ENCODE peak calls at places on chromosomes 11 and 22, in four cellular contexts. D, S, W and I are unnamed samples.

GRCh38 chr11:73223998-73224730 is 6.1 kb downstream of the P2RY2 start:
- DNase-seq in D (no peak), S (no peak), W (no peak), I (no peak)

GRCh38 chr11:25163421-25163820 is 666.6 kb downstream of the LUZP2 start:
- DNase-seq in D (no peak), S (peak), W (no peak), I (no peak)

GRCh38 chr11:131622193-131622592 is 251.8 kb downstream of the NTM start:
- DNase-seq in D (no peak), S (no peak), W (no peak), I (no peak)

GRCh38 chr11:47259178-47259977 is 1.6 kb downstream of the NR1H3 start:
- DNase-seq in D (peak), S (peak), W (no peak), I (no peak)

GRCh38 chr22:38423512-38424503 is 31.2 kb downstream of the KCNJ4 start:
- DNase-seq in D (no peak), S (no peak), W (no peak), I (no peak)

GRCh38 chr22:39283312-39284141 is 35.9 kb downstream of the RPL3 start:
- DNase-seq in D (no peak), S (peak), W (no peak), I (peak)

GRCh38 chr22:45996241-45997076 is 19.5 kb upstream of the WNT7B start:
- DNase-seq in D (no peak), S (peak), W (no peak), I (no peak)

GRCh38 chr22:40265783-40266182 is 80.5 kb upstream of the ADSL start:
- DNase-seq in D (no peak), S (no peak), W (no peak), I (no peak)

GRCh38 chr11:33942954-33943353 is 51.1 kb upstream of the LMO2 start:
- DNase-seq in D (no peak), S (peak), W (no peak), I (peak)

GRCh38 chr11:77361184-77361583 is 59.7 kb upstream of the GDPD4 start:
- DNase-seq in D (no peak), S (peak), W (no peak), I (no peak)

GRCh38 chr11:112163875-112164521 is at the start of gene IL18:
- DNase-seq in D (peak), S (no peak), W (no peak), I (peak)

GRCh38 chr11:369336-370018 is at the start of gene B4GALNT4:
- DNase-seq in D (peak), S (peak), W (no peak), I (peak)

GRCh38 chr11:126990716-126991480 is 9.7 kb downstream of the KIRREL3 start:
- DNase-seq in D (no peak), S (peak), W (no peak), I (no peak)

GRCh38 chr11:75563978-75564552 is 2.0 kb downstream of the SERPINH1 start:
- DNase-seq in D (no peak), S (peak), W (no peak), I (peak)

GRCh38 chr22:21593406-21594232 is 26.1 kb downstream of the UBE2L3 start:
- DNase-seq in D (peak), S (no peak), W (no peak), I (peak)

GRCh38 chr22:23147632-23148387 is 2.5 kb downstream of the RAB36 start:
- DNase-seq in D (no peak), S (peak), W (no peak), I (peak)

GRCh38 chr11:298406-299065 is 790 bp downstream of the IFITM5 start:
- DNase-seq in D (no peak), S (no peak), W (no peak), I (no peak)

GRCh38 chr11:44916316-44916715 is 34.4 kb downstream of the TP53I11 start:
- DNase-seq in D (no peak), S (no peak), W (no peak), I (no peak)

GRCh38 chr11:65872555-65873279 is at the start of gene EFEMP2:
- DNase-seq in D (no peak), S (no peak), W (no peak), I (no peak)

GRCh38 chr11:32310218-32310601 is 125.1 kb downstream of the WT1 start:
- DNase-seq in D (no peak), S (no peak), W (no peak), I (no peak)

GRCh38 chr11:115961168-115962003 is 457.2 kb upstream of the CADM1 start:
- DNase-seq in D (no peak), S (no peak), W (no peak), I (no peak)

GRCh38 chr11:60924110-60924905 is at the start of gene TMEM132A:
- DNase-seq in D (peak), S (peak), W (no peak), I (peak)
- TF ChIP-seq MAFK in D (no peak), S (no peak), W (no peak), I (no peak)

GRCh38 chr22:19592464-19592863 is 68.3 kb upstream of the CLDN5 start:
- DNase-seq in D (no peak), S (no peak), W (no peak), I (peak)

GRCh38 chr22:19591568-19591967 is 67.4 kb upstream of the CLDN5 start:
- DNase-seq in D (no peak), S (no peak), W (no peak), I (no peak)

GRCh38 chr22:19595532-19595931 is 71.3 kb upstream of the CLDN5 start:
- DNase-seq in D (no peak), S (no peak), W (no peak), I (no peak)

GRCh38 chr22:19596680-19597398 is 72.6 kb upstream of the CLDN5 start:
- DNase-seq in D (no peak), S (no peak), W (no peak), I (peak)

GRCh38 chr22:19593991-19594569 is 69.9 kb upstream of the CLDN5 start:
- DNase-seq in D (no peak), S (no peak), W (no peak), I (no peak)
- TF ChIP-seq MAFK in D (no peak), S (no peak), W (no peak), I (no peak)

GRCh38 chr11:9752091-9752490 is 88.2 kb downstream of the SWAP70 start:
- DNase-seq in D (no peak), S (peak), W (no peak), I (peak)
- TF ChIP-seq MAFK in D (no peak), S (no peak), W (no peak), I (no peak)

GRCh38 chr22:44369241-44369652 is 56.5 kb upstream of the SHISAL1 start:
- DNase-seq in D (no peak), S (no peak), W (peak), I (peak)
- TF ChIP-seq MAFK in D (no peak), S (no peak), W (no peak), I (no peak)

DNA sequence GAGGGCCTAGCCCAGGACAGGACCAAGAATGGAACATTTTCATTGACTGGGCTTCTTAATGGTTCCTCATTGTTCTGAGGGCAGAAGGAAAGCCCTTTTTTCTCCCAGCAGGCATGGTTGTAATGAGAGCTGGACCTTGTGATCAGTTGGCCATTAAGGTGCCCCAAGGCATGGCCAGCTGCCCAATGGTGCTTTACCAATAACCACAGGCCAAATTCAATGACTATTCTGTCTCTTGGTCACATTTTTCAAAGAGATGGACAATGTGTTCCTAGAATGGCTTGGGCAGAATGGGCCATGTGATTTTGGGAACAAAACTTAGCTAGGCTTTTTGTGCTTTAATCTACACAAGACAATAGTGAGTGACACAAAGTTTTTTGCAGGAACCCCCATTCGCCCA is 7.3 kb downstream of the NAV2 start:
- DNase-seq in D (no peak), S (no peak), W (no peak), I (no peak)
- TF ChIP-seq MAFK in D (no peak), S (no peak), W (no peak), I (no peak)

DNA sequence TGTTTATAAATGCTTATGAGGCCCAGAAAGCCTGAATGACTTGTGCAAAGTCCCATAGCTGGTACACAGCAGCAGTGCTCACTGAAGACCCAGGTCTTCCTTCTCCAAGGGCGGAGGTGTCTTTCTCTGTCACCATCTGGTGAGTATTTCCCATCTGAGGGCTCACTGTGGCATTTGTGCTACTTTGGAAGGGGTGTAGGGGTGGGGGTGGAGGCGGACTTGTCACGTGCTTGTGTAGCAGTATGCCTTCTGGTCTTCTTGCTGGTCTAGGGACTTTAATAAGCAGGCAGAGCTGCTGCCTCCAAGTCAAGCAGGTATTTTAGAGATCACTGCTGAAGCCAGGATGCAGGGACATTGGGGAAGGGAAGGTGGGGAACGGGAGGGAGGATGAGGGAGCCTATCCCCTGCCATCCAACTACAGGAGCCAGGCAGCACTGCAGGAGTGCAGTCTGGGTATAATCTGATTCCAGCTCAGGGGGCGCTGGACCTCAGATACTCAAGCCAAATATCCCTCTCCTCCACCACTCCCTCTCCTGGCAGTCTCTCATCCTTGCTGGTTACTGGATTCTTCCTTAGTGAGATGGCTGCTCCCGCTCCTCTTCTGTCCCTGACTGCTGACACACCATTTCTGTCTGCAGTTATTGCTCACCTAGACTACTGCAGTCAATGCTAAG is 3.4 kb downstream of the ABCC8 start:
- DNase-seq in D (peak), S (peak), W (peak), I (peak)
- TF ChIP-seq MAFK in D (peak), S (no peak), W (no peak), I (no peak)

DNA sequence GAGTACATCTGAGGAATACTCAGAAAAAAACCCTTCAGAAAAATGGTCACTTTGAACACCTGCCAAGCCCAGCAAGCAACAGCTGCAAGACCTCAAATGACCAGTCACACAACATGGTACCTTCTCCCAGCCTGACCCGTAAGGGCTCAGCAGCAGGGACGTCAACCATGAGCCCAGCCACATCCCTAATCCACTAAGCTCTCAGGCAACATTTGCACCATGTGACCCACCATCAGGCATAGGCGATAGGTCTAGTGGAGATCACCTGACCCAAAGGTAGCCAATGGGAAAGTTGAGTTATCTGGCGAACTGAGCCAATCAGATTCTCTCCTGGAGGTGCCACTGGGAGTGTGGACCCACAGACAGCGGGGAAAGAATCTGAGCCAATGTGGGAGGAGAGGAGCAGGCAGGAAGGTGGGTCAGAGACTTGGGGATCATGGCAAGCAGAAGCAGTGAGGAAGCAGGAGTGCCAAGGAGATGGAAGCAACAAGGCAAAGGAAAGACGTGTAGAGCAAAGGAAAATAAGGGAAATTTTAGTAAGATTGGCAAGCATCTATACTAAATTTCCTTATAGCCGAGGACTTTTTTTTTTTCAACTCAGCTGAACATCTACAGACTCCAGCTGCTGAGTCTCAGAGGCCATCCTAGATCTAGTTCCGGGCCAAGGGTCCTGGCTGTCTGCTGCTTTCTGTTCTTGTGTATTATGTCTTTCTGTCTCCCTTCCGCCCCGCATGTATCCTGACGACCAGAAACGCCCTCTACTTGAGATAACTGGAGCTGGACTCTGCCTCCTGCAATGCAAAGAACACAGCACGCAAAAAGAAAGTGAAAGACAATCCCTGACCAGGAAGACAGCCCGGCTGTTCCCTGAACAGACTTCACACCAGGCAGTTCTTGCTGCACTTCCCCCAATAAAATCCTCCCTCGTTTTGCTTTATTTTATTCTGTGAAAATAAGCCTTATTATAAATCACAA is 11.0 kb upstream of the PLAAT2 start:
- DNase-seq in D (no peak), S (peak), W (no peak), I (peak)
- TF ChIP-seq MAFK in D (no peak), S (no peak), W (no peak), I (no peak)

GRCh38 chr11:1782026-1782696 is 18.4 kb upstream of the CTSD start:
- DNase-seq in D (no peak), S (no peak), W (no peak), I (no peak)

GRCh38 chr11:1784761-1785650 is 21.3 kb upstream of the CTSD start:
- DNase-seq in D (no peak), S (no peak), W (no peak), I (no peak)

GRCh38 chr11:1783725-1784529 is 20.2 kb upstream of the CTSD start:
- DNase-seq in D (no peak), S (no peak), W (no peak), I (no peak)

GRCh38 chr11:1781593-1781975 is 17.9 kb upstream of the CTSD start:
- DNase-seq in D (no peak), S (no peak), W (no peak), I (no peak)

DNA sequence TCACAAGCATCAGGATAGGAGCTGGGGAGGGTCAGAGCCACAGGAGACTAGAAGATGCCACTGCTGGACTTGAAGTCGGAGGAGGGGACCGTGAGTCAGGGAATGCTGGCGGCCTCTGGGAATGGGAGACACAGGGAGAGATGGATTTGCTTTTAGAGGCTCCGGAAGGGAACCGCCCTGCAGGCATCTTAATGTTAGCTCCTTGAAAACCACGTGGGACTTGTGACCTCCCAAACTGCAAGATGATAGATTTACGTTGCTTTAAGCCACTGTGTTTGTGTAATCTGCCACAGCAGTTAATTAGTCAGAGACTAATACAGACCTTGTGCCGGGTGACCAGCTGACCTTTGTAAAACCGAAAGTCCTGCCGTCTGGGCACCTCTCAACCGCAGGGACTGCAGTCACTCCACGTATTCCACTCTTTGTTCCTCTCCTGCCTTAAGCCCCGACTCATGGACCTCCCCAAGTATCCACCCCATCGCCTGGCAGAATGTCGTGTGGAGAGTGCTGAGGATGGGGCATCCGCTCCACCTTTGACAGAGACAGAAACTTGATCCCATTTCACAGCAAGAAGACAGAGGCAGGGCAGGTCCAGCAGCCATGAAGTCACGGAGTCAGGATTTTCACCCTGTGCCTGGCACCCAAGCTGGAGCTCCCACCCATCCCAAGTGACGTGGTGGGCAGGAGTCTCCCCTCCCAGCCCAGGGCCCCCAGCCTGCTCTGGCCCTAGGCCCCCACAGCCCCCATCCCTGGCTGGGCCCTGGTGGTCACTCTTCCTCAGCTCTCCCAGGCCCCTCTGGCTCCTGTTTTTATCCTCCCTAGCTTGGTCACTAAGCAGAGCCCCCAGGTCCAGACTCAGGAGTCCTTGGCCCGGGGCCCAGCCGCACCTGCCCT is 19.4 kb upstream of the CTSD start:
- DNase-seq in D (no peak), S (peak), W (no peak), I (peak)
- TF ChIP-seq MAFK in D (no peak), S (no peak), W (no peak), I (no peak)